ENCODE peak calls at places on chromosome 11, in five cellular contexts. X is PC-9, F is neural progenitor cell, H is PC-3, N is GM23338. P is an unnamed sample. For H4K20me1, the result is how much of the 10 kb centered on the place peaks cover.

GRCh38 chr11:130473056-130473794 is 24.8 kb downstream of the ADAMTS15 start:
- DNase-seq in X (no peak), F (no peak), H (no peak), N (no peak), P (no peak)

GRCh38 chr11:79173615-79174014 is 267.2 kb downstream of the TENM4 start:
- DNase-seq in X (no peak), F (no peak), H (peak), N (peak), P (no peak)

GRCh38 chr11:104761511-104761910 is 136.7 kb downstream of the CASP12 start:
- DNase-seq in X (no peak), F (no peak), H (no peak), N (no peak), P (no peak)

GRCh38 chr11:62238151-62238550 is 3.9 kb upstream of the SCGB1D2 start:
- DNase-seq in X (no peak), F (no peak), H (peak), N (no peak), P (no peak)

GRCh38 chr11:104152941-104153340 is 11.0 kb downstream of the PDGFD start:
- DNase-seq in X (no peak), F (no peak), H (no peak), N (no peak), P (peak)

GRCh38 chr11:66221726-66222236 is 46.7 kb upstream of the RAB1B start:
- DNase-seq in X (no peak), F (no peak), H (peak), N (no peak), P (no peak)

GRCh38 chr11:59053387-59053786 is 32.7 kb upstream of the GLYATL1B start:
- DNase-seq in X (peak), F (peak), H (peak), N (peak), P (peak)

GRCh38 chr11:118084247-118084646 is 2.5 kb downstream of the SMIM35 start:
- DNase-seq in X (no peak), F (no peak), H (peak), N (no peak), P (peak)

GRCh38 chr11:122632178-122632824 is 23.2 kb upstream of the UBASH3B start:
- DNase-seq in X (no peak), F (no peak), H (no peak), N (no peak), P (no peak)

GRCh38 chr11:61904539-61905048 is 12.8 kb downstream of the RAB3IL1 start:
- DNase-seq in X (no peak), F (peak), H (no peak), N (peak), P (no peak)

GRCh38 chr11:665707-666281 is 28.7 kb downstream of the DRD4 start:
- DNase-seq in X (no peak), F (no peak), H (no peak), N (no peak), P (no peak)

GRCh38 chr11:111785886-111786412 is 19.8 kb upstream of the PPP2R1B start:
- DNase-seq in X (no peak), F (no peak), H (no peak), N (no peak), P (no peak)

GRCh38 chr11:110311783-110312578 is 15.6 kb upstream of the RDX start:
- DNase-seq in X (peak), F (no peak), H (peak), N (no peak), P (peak)

GRCh38 chr11:66467034-66467659 is 442 bp downstream of the PELI3 start:
- DNase-seq in X (peak), F (peak), H (peak), N (peak), P (peak)

GRCh38 chr11:88552377-88553029 is 215.0 kb upstream of the CTSC start:
- DNase-seq in X (peak), F (peak), H (peak), N (peak), P (peak)

GRCh38 chr11:79336740-79337517 is 103.9 kb downstream of the TENM4 start:
- DNase-seq in X (no peak), F (no peak), H (no peak), N (no peak), P (no peak)

GRCh38 chr11:23997356-23997755 is 499.5 kb upstream of the LUZP2 start:
- DNase-seq in X (no peak), F (no peak), H (no peak), N (no peak), P (no peak)

GRCh38 chr11:61293869-61294716 is 1.0 kb downstream of the VWCE start:
- DNase-seq in X (peak), F (peak), H (peak), N (peak), P (peak)

GRCh38 chr11:6315811-6316425 is 4.4 kb downstream of the CAVIN3 start:
- DNase-seq in X (peak), F (peak), H (peak), N (peak), P (peak)

GRCh38 chr11:131671764-131672163 is 301.3 kb downstream of the NTM start:
- DNase-seq in X (no peak), F (peak), H (no peak), N (peak), P (no peak)
- TF ChIP-seq CTCF in X (no peak), F (peak), H (no peak), N (peak), P (no peak)

DNA sequence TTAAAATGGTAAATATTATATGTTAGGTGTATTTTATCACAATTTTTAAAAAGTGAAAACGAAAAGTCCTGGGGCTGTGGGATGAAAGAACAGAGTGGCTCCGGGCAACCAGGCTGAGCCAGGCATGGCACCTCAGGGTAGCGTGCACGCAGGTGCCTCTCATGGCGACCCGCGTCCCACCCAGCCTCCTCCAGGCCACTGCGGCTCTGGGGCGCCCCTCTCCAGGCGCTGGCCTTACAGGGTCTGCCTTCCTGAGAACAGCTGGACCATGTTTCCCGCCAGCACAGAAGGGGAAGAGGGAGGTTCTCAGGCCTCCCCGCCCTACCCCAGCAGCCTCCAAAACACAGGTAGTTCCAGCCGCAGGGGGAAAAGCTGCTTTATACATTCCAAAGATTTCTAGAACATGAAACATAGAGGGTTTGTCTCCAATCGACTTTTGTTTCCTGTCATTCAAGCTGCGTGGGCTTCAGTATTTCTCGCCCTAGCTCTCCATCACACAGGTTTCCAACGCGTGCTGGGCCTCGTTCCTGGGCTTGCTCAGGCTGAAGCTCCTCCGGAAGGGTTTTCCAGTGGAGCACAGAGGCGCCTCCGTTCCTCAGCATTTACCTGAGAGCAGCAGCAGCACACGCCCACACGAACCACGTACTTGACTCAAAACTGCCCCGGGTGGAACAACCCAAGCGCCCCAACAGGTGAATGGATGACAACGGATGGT is 10.5 kb downstream of the EHD1 start:
- DNase-seq in X (peak), F (no peak), H (peak), N (no peak), P (no peak)
- H4K20me1 ChIP-seq in X (half or more), F (under half), H (half or more), N (under half), P (under half)

GRCh38 chr11:114179234-114179941 is 116.8 kb upstream of the NNMT start:
- DNase-seq in X (no peak), F (no peak), H (no peak), N (no peak), P (no peak)
- TF ChIP-seq EZH2 in X (no peak), F (no peak), H (no peak), N (no peak), P (no peak)

DNA sequence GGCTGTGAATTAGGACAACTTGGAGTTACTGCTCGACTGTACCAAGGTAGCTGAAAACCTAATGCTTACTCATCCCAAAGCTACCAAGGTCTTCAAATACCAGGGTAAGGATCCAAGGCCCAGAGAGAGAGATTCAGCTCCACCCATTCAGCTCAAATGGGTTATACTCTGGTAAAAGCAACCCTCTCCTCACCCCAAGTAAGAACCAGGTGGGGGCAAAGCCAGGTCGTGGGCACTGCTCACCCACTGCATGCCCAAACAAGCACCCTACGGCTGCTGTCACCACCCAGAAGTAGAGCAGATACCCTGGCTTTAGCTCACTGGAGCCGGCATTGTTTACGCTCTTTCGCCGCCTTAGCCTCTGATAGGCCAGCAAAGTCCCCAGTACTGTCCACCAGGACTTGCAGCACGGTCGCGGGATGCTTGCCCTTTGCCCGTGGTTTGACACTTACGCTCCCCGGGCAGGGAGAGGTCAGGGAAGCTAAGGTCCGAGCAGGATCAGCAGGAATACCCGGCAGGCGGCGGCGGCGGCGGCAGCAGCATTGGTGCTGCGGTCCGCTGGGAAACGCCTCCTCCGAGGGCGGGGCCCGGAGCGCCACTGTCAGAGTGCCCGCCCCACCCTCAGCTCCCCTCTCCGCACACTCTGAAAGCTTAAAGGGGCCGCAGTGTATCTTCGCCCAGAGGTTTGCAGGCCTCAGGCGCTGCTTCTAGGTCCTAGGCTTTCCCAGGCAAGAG is 19.6 kb downstream of the CKAP5 start:
- DNase-seq in X (peak), F (peak), H (peak), N (peak), P (peak)
- TF ChIP-seq CTCF in X (no peak), F (no peak), H (no peak), N (no peak), P (no peak)

GRCh38 chr11:68460741-68461283 is at the start of gene PPP6R3:
- DNase-seq in X (no peak), F (no peak), H (no peak), N (no peak), P (peak)
- H4K20me1 ChIP-seq in X (under half), F (under half), H (under half), N (under half), P (under half)

DNA sequence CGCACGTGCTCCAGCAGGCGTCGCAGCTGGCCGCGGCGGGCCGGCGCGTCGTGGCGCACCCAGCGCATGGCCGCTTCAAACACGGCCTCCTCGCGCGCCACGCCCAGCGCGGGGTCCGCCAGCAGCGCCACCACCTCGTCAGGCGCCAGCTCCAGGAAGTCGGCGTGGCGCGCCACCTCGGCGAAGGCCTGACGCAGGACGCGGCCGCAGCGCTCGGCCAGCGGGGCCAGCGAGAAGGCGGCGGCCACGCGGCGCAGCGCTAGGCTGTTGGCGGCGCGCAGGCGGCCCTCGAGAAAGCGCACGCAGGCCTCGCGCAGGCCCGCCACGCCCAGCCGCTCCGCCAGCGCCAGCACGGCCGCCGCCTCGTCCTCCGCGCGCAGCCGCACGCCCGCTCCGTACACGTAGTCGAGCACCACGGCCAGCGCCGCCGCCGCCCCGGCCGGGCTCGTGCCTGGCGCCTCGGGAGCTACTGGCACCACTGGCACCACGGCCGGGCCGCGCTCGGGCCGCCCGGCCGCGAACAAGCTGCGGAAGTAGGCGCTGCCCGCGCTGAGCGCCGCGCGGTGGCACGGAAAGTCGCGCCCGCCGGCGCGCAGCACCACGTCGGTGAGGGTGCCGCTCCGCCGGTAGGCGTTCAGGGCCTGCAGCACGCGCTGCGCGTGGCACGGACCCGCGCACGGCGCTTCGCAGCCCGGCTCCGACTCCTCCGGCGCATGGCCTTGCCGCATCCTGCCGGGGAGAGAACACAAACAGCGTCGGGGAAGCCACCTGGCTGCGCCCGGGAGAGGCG is 2.9 kb downstream of the KLHL35 start:
- DNase-seq in X (peak), F (peak), H (peak), N (peak), P (no peak)
- TF ChIP-seq EZH2 in X (no peak), F (no peak), H (no peak), N (no peak), P (no peak)